ENCODE peak calls at places on chromosome 19, in ten cellular contexts. P, J, E, U, R, M, Q, Y, F and Z are unnamed samples.
A peak's percentile ranks its signal among the peaks of the same experiment; 100 is the strongest.

GRCh38 chr19:56403261-56403660 is 871 bp upstream of the ZNF583 start:
- DNase-seq in R (no peak), Y (no peak), P (no peak), E (no peak), J (no peak), M (no peak), F (peak; percentile 20), Q (no peak), U (no peak), Z (no peak)

GRCh38 chr19:28948531-28948930 is 264.4 kb downstream of the UQCRFS1 start:
- DNase-seq in U (no peak), M (no peak), Q (no peak), J (no peak), F (no peak), R (no peak), E (no peak), Y (no peak), P (no peak), Z (no peak)

GRCh38 chr19:485583-486236 is 10.6 kb upstream of the MADCAM1 start:
- DNase-seq in Y (no peak), F (peak; percentile 90), Q (no peak), U (peak; percentile 58), M (peak; percentile 75), J (no peak), R (no peak), E (no peak), P (no peak), Z (no peak)

GRCh38 chr19:35266149-35266903 is 2.4 kb upstream of the USF2 start:
- DNase-seq in Q (no peak), M (no peak), P (peak; percentile 69), U (peak; percentile 3), J (peak; percentile 80), F (peak; percentile 46), R (peak; percentile 8), E (no peak), Y (no peak), Z (no peak)

GRCh38 chr19:42018503-42019193 is 24.6 kb upstream of the ATP1A3 start:
- DNase-seq in E (no peak), P (no peak), M (no peak), F (no peak), U (no peak), Q (peak; percentile 78), J (no peak), R (no peak), Y (no peak), Z (no peak)

GRCh38 chr19:366951-367350 is 22.4 kb upstream of the MIER2 start:
- DNase-seq in R (no peak), P (no peak), U (no peak), Q (no peak), E (no peak), M (no peak), Y (no peak), F (no peak), J (no peak), Z (no peak)

GRCh38 chr19:23436318-23436717 is 41.0 kb upstream of the ZNF91 start:
- DNase-seq in M (no peak), E (no peak), U (no peak), R (no peak), Y (no peak), P (no peak), Q (peak; percentile 10), J (no peak), F (no peak), Z (no peak)

GRCh38 chr19:2329162-2329505 is 650 bp downstream of the SPPL2B start:
- DNase-seq in E (no peak), R (no peak), Q (peak; percentile 47), U (no peak), Y (no peak), F (no peak), P (no peak), J (no peak), M (no peak), Z (no peak)

GRCh38 chr19:7815325-7815724 is 14.7 kb upstream of the EVI5L start:
- DNase-seq in J (no peak), M (no peak), F (no peak), R (no peak), Y (no peak), Q (no peak), P (no peak), E (no peak), U (no peak), Z (no peak)

GRCh38 chr19:58434217-58434616 is 5.7 kb downstream of the ZNF132 start:
- DNase-seq in M (no peak), P (no peak), E (no peak), J (no peak), F (no peak), Y (no peak), R (no peak), U (no peak), Q (no peak), Z (no peak)

GRCh38 chr19:58428617-58429016 is 11.3 kb downstream of the ZNF132 start:
- DNase-seq in F (no peak), Q (no peak), U (no peak), P (no peak), R (no peak), J (no peak), Y (no peak), E (no peak), M (no peak), Z (no peak)

GRCh38 chr19:58429745-58430144 is 10.2 kb downstream of the ZNF132 start:
- DNase-seq in R (no peak), E (no peak), M (no peak), Q (no peak), J (no peak), Y (no peak), P (no peak), F (no peak), U (no peak), Z (no peak)
- H3K9me3 ChIP-seq in R (peaks cover 71% of the 10 kb centered on the region), E (peaks cover 93% of the 10 kb centered on the region), M (peaks cover 85% of the 10 kb centered on the region), Q (peaks cover 10% of the 10 kb centered on the region), J (peaks cover 69% of the 10 kb centered on the region), Y (peaks cover 67% of the 10 kb centered on the region), P (peaks cover 62% of the 10 kb centered on the region), F (peaks cover 4% of the 10 kb centered on the region), U (peaks cover 9% of the 10 kb centered on the region), Z (peaks cover 22% of the 10 kb centered on the region)

DNA sequence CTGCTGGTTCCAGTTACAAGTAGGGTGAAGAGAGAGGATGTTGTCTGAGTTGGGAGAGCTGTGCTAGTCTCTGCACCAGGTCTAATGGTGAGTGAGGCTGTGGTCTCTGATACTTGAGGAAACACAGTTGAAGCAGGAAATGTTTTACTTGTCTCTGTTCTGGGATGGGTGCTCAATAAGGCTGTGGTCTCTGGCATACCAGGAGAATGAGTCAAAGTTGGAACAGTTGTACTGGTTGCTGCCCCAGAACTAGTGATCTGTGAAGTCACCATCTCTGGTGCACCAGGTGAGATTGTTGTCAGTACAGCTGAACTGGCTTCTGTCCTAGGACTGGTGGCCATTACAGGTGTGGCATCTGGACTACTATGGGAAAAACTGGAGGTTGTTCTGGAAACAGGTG is 74.7 kb downstream of the MUC16 start:
- DNase-seq in U (no peak), J (no peak), M (no peak), F (no peak), E (no peak), P (no peak), Y (no peak), R (no peak), Q (no peak), Z (no peak)
- H3K9me3 ChIP-seq in U (no peaks in the 10 kb centered on the region), J (peaks cover 6% of the 10 kb centered on the region), M (no peaks in the 10 kb centered on the region), F (no peaks in the 10 kb centered on the region), E (no peaks in the 10 kb centered on the region), P (peaks cover 7% of the 10 kb centered on the region), Y (no peaks in the 10 kb centered on the region), R (no peaks in the 10 kb centered on the region), Q (no peaks in the 10 kb centered on the region), Z (no peaks in the 10 kb centered on the region)

GRCh38 chr19:12866416-12867119 is 14.7 kb downstream of the DNASE2 start:
- DNase-seq in Y (no peak), M (no peak), R (no peak), F (no peak), Q (peak; percentile 71), J (peak; percentile 64), P (no peak), E (no peak), U (peak; percentile 49), Z (no peak)
- H3K9me3 ChIP-seq in Y (no peaks in the 10 kb centered on the region), M (no peaks in the 10 kb centered on the region), R (no peaks in the 10 kb centered on the region), F (no peaks in the 10 kb centered on the region), Q (no peaks in the 10 kb centered on the region), J (no peaks in the 10 kb centered on the region), P (no peaks in the 10 kb centered on the region), E (no peaks in the 10 kb centered on the region), U (no peaks in the 10 kb centered on the region), Z (no peaks in the 10 kb centered on the region)

GRCh38 chr19:11639245-11639601 is 41.9 kb downstream of the ZNF627 start:
- DNase-seq in U (no peak), J (no peak), F (no peak), M (no peak), R (no peak), E (no peak), Y (no peak), Q (no peak), P (no peak), Z (no peak)
- H3K9me3 ChIP-seq in U (no peaks in the 10 kb centered on the region), J (no peaks in the 10 kb centered on the region), F (no peaks in the 10 kb centered on the region), M (no peaks in the 10 kb centered on the region), R (no peaks in the 10 kb centered on the region), E (no peaks in the 10 kb centered on the region), Y (no peaks in the 10 kb centered on the region), Q (no peaks in the 10 kb centered on the region), P (no peaks in the 10 kb centered on the region), Z (no peaks in the 10 kb centered on the region)

DNA sequence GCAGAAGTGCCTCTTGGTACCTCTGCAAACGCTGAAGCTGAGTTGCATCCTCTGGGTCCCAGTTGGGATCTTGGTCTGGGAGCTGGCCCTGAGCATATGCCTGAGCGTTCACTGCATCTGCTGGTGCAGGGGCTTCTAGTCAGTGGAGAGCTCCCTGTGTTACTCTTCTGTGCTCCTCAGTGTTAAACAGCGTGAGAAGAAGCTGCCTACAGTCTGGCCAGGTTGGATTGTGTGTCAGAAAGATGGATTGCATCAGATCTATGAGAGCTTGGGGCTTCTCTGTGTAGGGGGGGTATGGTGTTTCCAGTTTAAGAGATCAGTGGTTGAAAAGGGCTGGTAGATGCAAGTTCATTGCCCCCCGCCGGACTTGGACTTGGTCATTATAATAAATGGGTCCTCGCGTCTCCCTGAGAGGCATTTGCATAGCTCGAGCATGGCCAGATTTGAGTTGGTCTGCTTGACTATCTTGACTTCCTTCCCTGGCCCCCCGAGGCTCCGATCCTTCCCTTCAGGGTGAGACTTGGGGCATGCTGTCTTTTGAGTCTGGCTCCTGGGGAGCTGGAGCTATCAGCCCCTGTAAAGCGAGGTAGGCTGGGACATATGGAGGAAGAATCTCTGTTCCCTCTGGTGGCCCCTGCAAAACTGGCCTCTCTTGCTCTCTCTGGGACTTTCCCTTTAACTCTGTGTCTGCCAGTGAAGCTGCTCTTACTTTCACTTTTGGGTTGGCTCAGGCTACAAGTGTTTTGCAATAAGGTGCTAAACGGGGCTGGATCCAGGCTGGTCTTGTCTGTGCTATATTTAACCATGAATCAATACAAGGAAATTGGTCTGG is 52.9 kb downstream of the OR10H4 start:
- DNase-seq in J (no peak), Q (no peak), U (no peak), P (peak; percentile 58), E (no peak), M (no peak), R (peak; percentile 21), F (no peak), Y (no peak), Z (no peak)
- H3K9me3 ChIP-seq in J (no peaks in the 10 kb centered on the region), Q (no peaks in the 10 kb centered on the region), U (no peaks in the 10 kb centered on the region), P (no peaks in the 10 kb centered on the region), E (no peaks in the 10 kb centered on the region), M (no peaks in the 10 kb centered on the region), R (no peaks in the 10 kb centered on the region), F (no peaks in the 10 kb centered on the region), Y (no peaks in the 10 kb centered on the region), Z (no peaks in the 10 kb centered on the region)

DNA sequence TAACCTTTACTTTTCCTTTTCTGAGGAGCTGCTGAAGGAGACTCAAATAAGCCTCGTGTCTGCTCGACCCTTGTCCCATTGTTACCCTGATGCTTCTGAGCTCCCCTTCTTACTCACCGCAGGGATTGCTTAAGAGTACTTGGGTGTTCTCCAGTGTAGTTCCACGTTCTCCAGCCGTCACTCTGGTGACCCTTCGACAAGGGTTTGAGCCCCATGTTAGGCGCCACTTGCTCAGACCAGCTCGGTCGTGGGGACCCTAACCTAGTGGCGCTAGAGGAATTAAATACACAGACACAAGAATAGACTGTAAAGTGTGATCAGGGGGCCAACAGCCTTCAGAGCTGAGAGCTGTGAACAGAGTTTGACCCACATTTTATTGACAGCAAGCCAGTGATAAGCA is 10.3 kb downstream of the ZNF480 start:
- DNase-seq in J (no peak), R (no peak), Q (no peak), P (no peak), E (no peak), U (peak; percentile 56), Y (no peak), M (no peak), F (no peak), Z (no peak)
- H3K9me3 ChIP-seq in J (peaks cover 47% of the 10 kb centered on the region), R (peaks cover 73% of the 10 kb centered on the region), Q (peaks cover 36% of the 10 kb centered on the region), P (peaks cover 30% of the 10 kb centered on the region), E (peaks cover 75% of the 10 kb centered on the region), U (peaks cover 17% of the 10 kb centered on the region), Y (peaks cover 78% of the 10 kb centered on the region), M (peaks cover 73% of the 10 kb centered on the region), F (no peaks in the 10 kb centered on the region), Z (peaks cover 36% of the 10 kb centered on the region)